ENCODE peak calls at places on chromosomes 3 and 15, in seven cellular contexts. X is mammary epithelial cell; W is CD4-positive, alpha-beta T cell; J is spleen; S is HepG2; U is heart right ventricle; Z is PC-3. Q is an unnamed sample. For H3K9me3, the result is how much of the 10 kb centered on the place peaks cover.

GRCh38 chr3:43071313-43071893 is 34.5 kb downstream of the POMGNT2 start:
- DNase-seq in X (no peak), W (no peak), J (no peak), S (peak), U (no peak), Z (peak), Q (no peak)

GRCh38 chr3:149647285-149647684 is 10.5 kb downstream of the WWTR1 start:
- DNase-seq in X (no peak), W (no peak), J (no peak), S (no peak), U (no peak), Z (no peak), Q (no peak)

GRCh38 chr15:51623386-51623938 is 891 bp upstream of the DMXL2 start:
- DNase-seq in X (no peak), W (no peak), J (no peak), S (no peak), U (no peak), Z (peak), Q (no peak)

GRCh38 chr3:181730364-181730763 is 18.6 kb downstream of the SOX2 start:
- DNase-seq in X (no peak), W (no peak), J (no peak), S (no peak), U (no peak), Z (no peak), Q (no peak)

GRCh38 chr3:112778298-112779008 is 68.2 kb downstream of the CD200R1L start:
- DNase-seq in X (peak), W (no peak), J (no peak), S (no peak), U (no peak), Z (peak), Q (no peak)

GRCh38 chr3:126524429-126524988 is 554 bp downstream of the CHST13 start:
- DNase-seq in X (no peak), W (no peak), J (peak), S (peak), U (no peak), Z (no peak), Q (peak)

GRCh38 chr3:187063286-187064081 is 75.8 kb downstream of the RPL39L start:
- DNase-seq in X (peak), W (no peak), J (no peak), S (peak), U (no peak), Z (peak), Q (no peak)

GRCh38 chr3:109073116-109073515 is 44.8 kb downstream of the MORC1 start:
- DNase-seq in X (no peak), W (no peak), J (no peak), S (no peak), U (no peak), Z (no peak), Q (no peak)

GRCh38 chr3:97479740-97480139 is 284.8 kb upstream of the ARL6 start:
- DNase-seq in X (no peak), W (no peak), J (no peak), S (no peak), U (no peak), Z (no peak), Q (no peak)

GRCh38 chr15:64013179-64014043 is 32.9 kb downstream of the DAPK2 start:
- DNase-seq in X (peak), W (no peak), J (no peak), S (no peak), U (no peak), Z (peak), Q (no peak)

GRCh38 chr3:195537995-195538394 is 5.1 kb downstream of the PPP1R2 start:
- DNase-seq in X (no peak), W (peak), J (no peak), S (no peak), U (no peak), Z (no peak), Q (no peak)

GRCh38 chr3:141561426-141562034 is 74.7 kb downstream of the RASA2 start:
- DNase-seq in X (peak), W (peak), J (no peak), S (peak), U (no peak), Z (peak), Q (no peak)

GRCh38 chr15:34366271-34367043 is 539 bp downstream of the LPCAT4 start:
- DNase-seq in X (peak), W (peak), J (peak), S (peak), U (peak), Z (peak), Q (peak)

GRCh38 chr3:60065227-60065868 is 1015.5 kb upstream of the CFAP20DC start:
- DNase-seq in X (no peak), W (no peak), J (no peak), S (no peak), U (no peak), Z (no peak), Q (no peak)

GRCh38 chr3:137962251-137962650 is 47.7 kb upstream of the CLDN18 start:
- DNase-seq in X (no peak), W (no peak), J (no peak), S (no peak), U (no peak), Z (no peak), Q (no peak)

GRCh38 chr3:56467801-56468183 is 475 bp downstream of the ERC2 start:
- DNase-seq in X (no peak), W (no peak), J (no peak), S (no peak), U (no peak), Z (no peak), Q (no peak)

GRCh38 chr15:29990035-29990434 is 92.7 kb upstream of the GOLGA8J start:
- DNase-seq in X (no peak), W (no peak), J (no peak), S (no peak), U (no peak), Z (no peak), Q (no peak)

GRCh38 chr3:13528217-13528801 is 20.6 kb upstream of the FBLN2 start:
- DNase-seq in X (no peak), W (no peak), J (peak), S (peak), U (no peak), Z (peak), Q (no peak)

GRCh38 chr3:129315386-129315991 is 36.8 kb downstream of the HMCES start:
- DNase-seq in X (peak), W (no peak), J (peak), S (no peak), U (peak), Z (peak), Q (peak)

GRCh38 chr3:52934626-52935530 is 37.5 kb upstream of the STIMATE start:
- DNase-seq in X (peak), W (peak), J (no peak), S (peak), U (no peak), Z (peak), Q (no peak)

GRCh38 chr3:79881431-79881830 is 113.6 kb upstream of the ROBO1 start:
- DNase-seq in X (no peak), W (no peak), J (no peak), S (no peak), U (no peak), Z (no peak), Q (no peak)

GRCh38 chr3:159775372-159775961 is 213.2 kb upstream of the IL12A start:
- DNase-seq in X (peak), W (no peak), J (no peak), S (no peak), U (peak), Z (no peak), Q (no peak)

GRCh38 chr3:42780892-42781700 is 8.0 kb upstream of the CCDC13 start:
- DNase-seq in X (peak), W (no peak), J (no peak), S (peak), U (no peak), Z (peak), Q (no peak)

GRCh38 chr3:186053954-186054353 is 54.9 kb downstream of the ETV5 start:
- DNase-seq in X (no peak), W (no peak), J (peak), S (no peak), U (no peak), Z (no peak), Q (no peak)

GRCh38 chr3:69751118-69751517 is 11.9 kb downstream of the MITF start:
- DNase-seq in X (no peak), W (no peak), J (no peak), S (no peak), U (no peak), Z (no peak), Q (no peak)

GRCh38 chr3:122306622-122306953 is 18.5 kb upstream of the CSTA start:
- DNase-seq in X (no peak), W (no peak), J (no peak), S (no peak), U (no peak), Z (no peak), Q (no peak)
- H3K27ac ChIP-seq in X (no peak), W (no peak), J (no peak), S (no peak), U (no peak), Z (no peak), Q (no peak)

GRCh38 chr3:115487972-115488371 is 135.3 kb upstream of the GAP43 start:
- DNase-seq in X (no peak), W (no peak), J (no peak), S (no peak), U (no peak), Z (no peak), Q (no peak)
- H3K9me3 ChIP-seq in X (under half), W (under half), J (under half), S (under half), U (under half), Z (under half), Q (under half)

DNA sequence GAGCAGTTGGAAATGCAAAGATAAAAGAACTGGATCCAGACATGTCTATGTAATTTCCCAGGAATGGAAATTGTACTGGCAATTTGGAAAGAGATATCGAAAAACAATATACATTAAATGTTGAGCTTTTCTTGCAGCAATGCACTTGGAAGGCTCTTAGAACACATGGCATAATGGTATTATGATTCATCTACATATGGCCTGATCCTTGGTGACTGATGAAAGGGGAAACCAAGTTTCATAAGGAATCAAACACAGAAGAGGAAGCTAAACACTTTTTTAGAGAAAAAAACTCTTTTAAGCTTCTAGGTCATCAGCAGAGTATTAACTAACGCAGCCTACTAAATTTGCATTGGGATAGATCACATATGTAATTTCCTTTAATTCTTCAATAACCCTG is 12.4 kb upstream of the GREM1 start:
- DNase-seq in X (no peak), W (no peak), J (no peak), S (no peak), U (no peak), Z (no peak), Q (no peak)
- H3K27ac ChIP-seq in X (no peak), W (no peak), J (no peak), S (no peak), U (no peak), Z (peak), Q (no peak)

DNA sequence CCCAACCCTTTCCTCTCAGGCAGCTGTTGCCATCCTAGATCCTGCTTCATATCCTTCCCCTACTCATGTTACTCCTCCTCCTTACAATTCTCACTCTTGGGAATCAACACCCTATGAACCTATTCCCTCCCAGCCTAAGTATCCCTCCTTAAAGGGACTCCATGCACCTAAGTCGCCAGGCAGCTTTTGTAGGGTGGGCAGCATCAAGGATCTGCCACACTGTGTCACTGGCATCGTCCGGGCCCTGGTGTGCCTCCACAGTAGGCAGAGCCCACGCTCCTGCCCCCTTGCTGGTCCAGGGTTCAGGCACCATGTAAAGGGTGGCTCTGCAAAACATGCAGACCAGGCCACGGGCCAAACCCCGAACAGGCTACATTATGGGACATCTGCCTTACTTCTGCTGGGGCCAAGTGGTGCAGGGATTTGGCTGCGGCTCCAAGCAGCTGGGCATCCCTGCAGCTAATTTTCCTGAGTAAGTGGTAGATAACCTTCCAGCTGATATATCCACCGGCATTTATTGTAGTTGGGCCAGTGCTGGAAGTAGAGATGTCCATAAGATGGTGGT is 53.4 kb downstream of the GSK3B start:
- DNase-seq in X (no peak), W (no peak), J (no peak), S (no peak), U (no peak), Z (no peak), Q (no peak)
- H3K9me3 ChIP-seq in X (under half), W (half or more), J (half or more), S (under half), U (half or more), Z (under half), Q (under half)

DNA sequence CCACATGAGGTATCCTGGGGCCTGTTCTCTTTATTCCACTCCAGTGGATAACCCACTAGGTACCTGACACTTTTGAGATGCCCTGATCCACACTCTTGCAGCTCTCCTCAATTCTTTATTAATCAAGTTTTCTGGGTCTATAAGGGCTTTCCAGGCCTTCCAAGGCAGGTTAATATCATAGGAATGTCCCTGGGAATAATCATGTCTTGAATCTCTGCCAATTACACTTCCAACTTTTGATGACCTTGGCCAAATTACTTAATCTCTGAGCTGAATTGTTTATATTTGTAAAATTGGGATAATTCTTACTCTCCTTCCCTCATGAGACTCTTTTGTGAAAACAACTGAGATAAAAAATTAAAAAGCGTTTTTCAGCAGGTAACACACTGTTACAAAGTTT is 881.7 kb downstream of the MCTP2 start:
- DNase-seq in X (no peak), W (no peak), J (no peak), S (no peak), U (no peak), Z (no peak), Q (no peak)
- H3K27ac ChIP-seq in X (no peak), W (no peak), J (no peak), S (no peak), U (no peak), Z (no peak), Q (no peak)

GRCh38 chr15:26738996-26739395 is 33.9 kb downstream of the GABRB3 start:
- DNase-seq in X (no peak), W (no peak), J (no peak), S (no peak), U (no peak), Z (no peak), Q (no peak)
- H3K9me3 ChIP-seq in X (under half), W (under half), J (under half), S (half or more), U (under half), Z (under half), Q (under half)

DNA sequence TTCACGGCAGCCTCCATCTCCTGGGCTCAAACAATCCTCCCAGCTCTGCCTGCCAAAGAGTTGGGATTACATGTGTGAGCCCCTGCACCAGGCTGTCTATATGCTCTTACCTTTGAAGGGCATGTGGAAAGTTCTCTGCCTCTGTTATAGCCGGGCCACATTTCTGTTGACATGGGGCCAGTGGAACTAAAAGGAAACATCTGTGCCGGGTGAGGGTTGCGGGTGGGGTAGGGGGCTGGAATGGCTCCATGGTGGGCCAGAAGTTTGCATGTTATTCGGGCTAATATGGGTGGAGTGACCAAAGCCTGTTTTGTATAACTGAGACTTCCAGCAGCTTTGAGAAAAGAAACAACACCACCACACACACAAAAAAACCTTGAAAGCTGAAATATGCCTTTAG is 8.3 kb upstream of the CLEC3B start:
- DNase-seq in X (no peak), W (no peak), J (no peak), S (no peak), U (no peak), Z (no peak), Q (no peak)
- H3K27ac ChIP-seq in X (no peak), W (no peak), J (peak), S (no peak), U (peak), Z (no peak), Q (no peak)

DNA sequence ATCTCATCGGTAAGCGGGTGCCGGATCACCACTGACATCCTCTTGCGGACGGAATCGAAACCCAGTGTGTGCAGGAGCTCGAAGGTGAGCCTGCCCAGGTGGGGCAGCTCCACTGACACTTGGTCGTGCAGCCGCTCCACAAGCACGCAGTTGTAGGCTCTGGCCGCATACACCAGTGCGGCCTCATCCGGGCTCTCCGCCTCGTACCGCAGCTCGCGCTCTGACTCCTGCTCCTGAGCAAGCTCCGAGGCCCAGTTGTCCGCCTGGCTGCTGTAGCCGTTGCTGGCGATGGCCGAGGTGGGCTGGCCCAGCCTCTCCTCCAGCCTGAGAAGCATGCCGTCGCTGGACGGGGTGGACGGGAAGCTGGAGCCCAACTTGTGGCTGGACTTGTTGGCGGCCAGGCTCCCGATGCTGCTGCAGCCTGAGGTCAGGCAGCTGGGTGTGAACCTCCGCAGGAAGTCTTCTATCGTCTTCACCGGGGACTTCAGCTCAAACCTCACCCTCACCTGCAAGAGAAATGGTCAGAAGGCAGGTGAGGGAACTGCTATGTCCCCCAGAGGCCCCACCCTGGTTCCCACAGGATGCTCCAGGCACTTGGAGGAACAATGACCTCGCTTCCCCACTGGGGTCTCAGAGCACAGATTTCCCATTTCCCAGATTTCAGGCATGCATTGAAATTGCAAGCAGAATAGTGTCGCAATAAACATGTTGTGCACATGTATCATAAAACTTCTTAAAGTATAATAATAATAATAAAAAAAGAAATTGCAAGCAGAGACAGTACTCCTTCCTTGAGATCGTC is 149.2 kb downstream of the ATP10A start:
- DNase-seq in X (no peak), W (no peak), J (peak), S (no peak), U (no peak), Z (no peak), Q (no peak)
- H3K9me3 ChIP-seq in X (half or more), W (under half), J (under half), S (under half), U (under half), Z (under half), Q (under half)

GRCh38 chr15:38930851-38931572 is 366.4 kb upstream of the RASGRP1 start:
- DNase-seq in X (no peak), W (no peak), J (no peak), S (no peak), U (no peak), Z (no peak), Q (no peak)
- H3K27ac ChIP-seq in X (no peak), W (no peak), J (no peak), S (no peak), U (no peak), Z (no peak), Q (no peak)

Q was measured in upper lobe of right lung.